ENCODE peak calls at places on chromosome 9, in four cellular contexts. G is GM12878, E is HepG2, C is K562. F is an unnamed sample.

GRCh38 chr9:123329329-123329955 is 26.6 kb upstream of the CRB2 start:
- DNase-seq in C (peak), G (no peak), E (peak), F (no peak)

GRCh38 chr9:124078641-124079040 is 67.1 kb downstream of the LHX2 start:
- DNase-seq in G (no peak), C (no peak), E (peak), F (no peak)

GRCh38 chr9:38249587-38250210 is 142.8 kb upstream of the ALDH1B1 start:
- DNase-seq in G (no peak), C (no peak), E (no peak), F (no peak)

GRCh38 chr9:127162046-127162445 is 39.6 kb upstream of the ANGPTL2 start:
- DNase-seq in G (no peak), C (no peak), E (no peak), F (no peak)

GRCh38 chr9:2024888-2025781 is 10.0 kb downstream of the SMARCA2 start:
- DNase-seq in E (no peak), C (no peak), G (no peak), F (no peak)

GRCh38 chr9:133726401-133727276 is 11.5 kb downstream of the SARDH start:
- DNase-seq in C (peak), G (no peak), E (peak), F (peak)

GRCh38 chr9:99823392-99824377 is 2.0 kb downstream of the NR4A3 start:
- DNase-seq in E (no peak), C (peak), G (no peak), F (peak)

GRCh38 chr9:107888773-107889227 is 399.2 kb upstream of the KLF4 start:
- DNase-seq in C (no peak), E (no peak), G (no peak), F (no peak)

GRCh38 chr9:119343161-119343720 is 26.0 kb downstream of the BRINP1 start:
- DNase-seq in C (no peak), G (no peak), E (no peak), F (no peak)

GRCh38 chr9:99352786-99353185 is 130.7 kb downstream of the SEC61B start:
- DNase-seq in C (no peak), G (no peak), E (no peak), F (no peak)

GRCh38 chr9:4117835-4118610 is 181.8 kb downstream of the GLIS3 start:
- DNase-seq in E (peak), C (peak), G (no peak), F (no peak)

GRCh38 chr9:72997387-72997995 is 44.6 kb upstream of the ALDH1A1 start:
- DNase-seq in E (peak), C (no peak), G (no peak), F (no peak)

GRCh38 chr9:135227641-135228251 is 140.3 kb downstream of the OLFM1 start:
- DNase-seq in C (no peak), E (no peak), G (no peak), F (no peak)

GRCh38 chr9:33233659-33234335 is 6.2 kb upstream of the SPINK4 start:
- DNase-seq in E (no peak), G (no peak), C (no peak), F (no peak)

GRCh38 chr9:99595796-99596195 is 225.9 kb upstream of the NR4A3 start:
- DNase-seq in E (no peak), G (no peak), C (no peak), F (no peak)

GRCh38 chr9:71763752-71764332 is 4.5 kb downstream of the CEMIP2 start:
- DNase-seq in C (no peak), E (no peak), G (no peak), F (no peak)

GRCh38 chr9:37811906-37812476 is 11.4 kb downstream of the DCAF10 start:
- DNase-seq in C (no peak), E (no peak), G (no peak), F (no peak)

GRCh38 chr9:75167281-75167680 is 79.0 kb downstream of the OSTF1 start:
- DNase-seq in E (no peak), G (no peak), C (no peak), F (no peak)

GRCh38 chr9:37034320-37034937 is 361 bp upstream of the PAX5 start:
- DNase-seq in C (no peak), E (no peak), G (no peak), F (no peak)

GRCh38 chr9:119366909-119367690 is 2.1 kb downstream of the BRINP1 start:
- DNase-seq in C (no peak), G (no peak), E (no peak), F (no peak)

GRCh38 chr9:129868571-129869486 is 33.6 kb downstream of the USP20 start:
- DNase-seq in C (no peak), G (no peak), E (no peak), F (no peak)

GRCh38 chr9:98284754-98285153 is 29.3 kb upstream of the TBC1D2 start:
- DNase-seq in E (no peak), C (no peak), G (no peak), F (no peak)

GRCh38 chr9:2559212-2560152 is 62.1 kb upstream of the VLDLR start:
- DNase-seq in C (no peak), E (no peak), G (no peak), F (no peak)

GRCh38 chr9:128805661-128806060 is 12.6 kb upstream of the ENDOG start:
- DNase-seq in G (no peak), C (no peak), E (no peak), F (no peak)

DNA sequence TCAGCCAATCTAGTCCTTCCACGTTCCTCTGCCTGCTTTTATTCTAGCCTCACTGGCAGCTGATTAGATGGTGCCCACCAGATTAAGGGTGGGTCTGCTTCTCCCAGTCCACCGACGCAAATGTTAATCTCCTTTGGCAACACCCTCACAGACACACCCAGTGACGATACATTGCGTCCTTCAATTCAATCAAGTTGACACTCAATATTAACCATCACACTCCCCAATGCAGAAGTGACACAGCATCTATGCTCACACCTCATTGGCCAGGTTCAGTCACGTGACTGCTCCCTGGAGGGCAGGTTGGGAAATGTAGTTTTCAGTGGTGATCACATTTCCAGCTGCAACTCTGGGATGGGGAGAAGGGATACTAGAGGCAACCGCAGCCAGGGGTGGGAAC is 13.0 kb downstream of the SUSD3 start:
- DNase-seq in E (peak), C (peak), G (no peak), F (peak)
- TF ChIP-seq TARDBP in E (no peak), C (no peak), G (no peak), F (no peak)

GRCh38 chr9:86288501-86288900 is 6.2 kb upstream of the ISCA1 start:
- DNase-seq in E (no peak), C (no peak), G (no peak), F (no peak)

GRCh38 chr9:86285247-86285646 is 2.9 kb upstream of the ISCA1 start:
- DNase-seq in E (no peak), G (no peak), C (no peak), F (no peak)

GRCh38 chr9:86282979-86283535 is 719 bp upstream of the ISCA1 start:
- DNase-seq in C (no peak), G (no peak), E (no peak), F (peak)

GRCh38 chr9:86286278-86286677 is 3.9 kb upstream of the ISCA1 start:
- DNase-seq in G (no peak), E (no peak), C (peak), F (no peak)

GRCh38 chr9:86287013-86287412 is 4.7 kb upstream of the ISCA1 start:
- DNase-seq in G (no peak), C (no peak), E (peak), F (peak)
- TF ChIP-seq BHLHE40 in G (no peak), C (no peak), E (peak), F (no peak)

DNA sequence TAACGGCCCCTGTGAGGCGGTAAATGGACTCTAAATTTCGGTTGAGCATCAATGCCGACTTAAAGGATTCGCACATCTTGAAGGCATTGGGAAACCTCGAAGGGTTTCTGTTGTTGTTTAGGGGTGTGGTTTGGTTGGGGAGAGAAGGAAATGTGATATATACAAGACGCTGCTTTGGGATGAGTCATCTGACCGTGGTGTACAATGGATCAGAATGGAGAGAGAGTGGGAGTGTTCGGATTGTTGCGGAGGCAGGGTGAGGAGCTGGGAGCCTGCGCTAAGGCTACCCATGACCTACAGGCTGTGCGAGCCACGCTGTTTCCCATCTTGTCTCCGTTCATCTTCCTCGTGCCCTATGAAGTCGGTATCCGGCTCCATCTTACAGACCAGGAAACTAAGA is 60.3 kb upstream of the ERCC6L2 start:
- DNase-seq in G (no peak), C (peak), E (no peak), F (no peak)
- TF ChIP-seq SP1 in G (no peak), C (no peak), E (no peak), F (no peak)

DNA sequence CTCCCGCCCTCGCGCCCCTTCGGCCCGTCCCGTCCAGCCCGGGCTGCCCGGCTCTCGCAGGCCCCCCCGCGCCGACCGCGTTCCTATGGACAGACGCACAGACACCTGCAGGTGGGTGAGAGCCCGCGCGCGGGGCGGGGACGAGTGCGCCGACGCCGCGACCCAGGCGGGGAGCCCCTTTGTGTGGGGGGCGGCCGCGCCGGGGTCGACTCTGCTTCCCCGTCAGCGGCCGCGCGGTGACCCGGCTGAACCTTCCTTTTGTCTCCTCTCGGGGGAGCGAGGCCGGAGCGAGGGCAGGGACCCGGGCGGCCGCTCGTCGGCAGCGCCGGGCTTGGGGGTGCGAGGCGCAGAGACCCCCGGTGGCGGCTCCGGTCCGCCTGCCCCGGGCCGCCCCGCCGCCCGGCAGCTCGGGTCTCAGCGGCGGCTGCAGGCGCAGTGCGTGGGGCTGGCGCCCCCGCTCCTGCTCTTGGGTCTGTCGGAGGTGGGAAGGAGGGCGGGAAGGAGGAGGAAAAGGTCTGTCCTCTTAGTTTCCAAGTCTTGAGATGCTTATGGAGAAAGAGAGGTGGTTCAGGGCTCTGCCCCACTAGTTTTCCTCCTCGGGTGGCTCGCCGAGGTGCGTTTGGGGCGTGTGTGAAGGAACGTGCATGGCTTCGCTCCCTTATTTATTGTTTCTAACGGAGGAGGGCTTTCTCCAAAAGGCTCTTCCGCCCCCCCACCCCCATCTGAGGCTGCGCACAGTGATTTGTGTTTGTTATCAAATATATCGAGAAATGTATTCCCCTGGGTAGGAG is 576 bp downstream of the KIAA1958 start:
- DNase-seq in G (no peak), E (peak), C (peak), F (peak)
- TF ChIP-seq TARDBP in G (no peak), E (no peak), C (peak), F (no peak)

GRCh38 chr9:532707-533106 is 308.8 kb upstream of the DMRT1 start:
- DNase-seq in E (no peak), C (no peak), G (no peak), F (no peak)

GRCh38 chr9:529721-530120 is 311.8 kb upstream of the DMRT1 start:
- DNase-seq in C (no peak), G (no peak), E (no peak), F (no peak)

GRCh38 chr9:526904-527591 is 312.4 kb downstream of the DOCK8 start:
- DNase-seq in G (no peak), C (no peak), E (no peak), F (no peak)

GRCh38 chr9:534886-535285 is 306.6 kb upstream of the DMRT1 start:
- DNase-seq in E (no peak), G (no peak), C (no peak), F (no peak)

GRCh38 chr9:530681-531080 is 310.8 kb upstream of the DMRT1 start:
- DNase-seq in C (no peak), E (no peak), G (no peak), F (no peak)
- TF ChIP-seq BHLHE40 in C (no peak), E (no peak), G (no peak), F (no peak)

GRCh38 chr9:15211160-15211993 is 95.6 kb downstream of the TTC39B start:
- DNase-seq in E (peak), G (peak), C (peak), F (peak)
- TF ChIP-seq SP1 in E (no peak), G (no peak), C (no peak), F (no peak)

GRCh38 chr9:93263334-93264229 is 79.6 kb downstream of the WNK2 start:
- DNase-seq in G (no peak), E (no peak), C (peak), F (no peak)
- TF ChIP-seq TARDBP in G (no peak), E (no peak), C (no peak), F (no peak)

DNA sequence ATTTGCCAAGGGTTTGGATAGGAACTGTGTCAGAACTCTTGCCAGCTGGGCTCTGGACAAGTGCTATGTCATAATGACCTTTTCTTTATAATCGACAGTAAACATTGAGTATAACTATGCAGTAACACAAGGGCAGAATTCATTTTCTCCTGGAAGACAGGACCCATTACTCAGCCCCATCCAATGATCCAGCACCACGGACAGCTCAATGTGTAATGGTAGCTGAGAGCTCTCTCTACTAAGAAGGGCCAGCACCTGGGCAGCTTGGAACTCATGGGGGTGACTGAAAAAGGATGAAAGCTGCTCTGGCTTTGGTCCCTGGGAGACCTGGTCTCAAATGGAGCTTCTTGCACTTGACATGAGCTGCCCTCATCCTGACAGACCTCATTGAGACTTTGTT is 347.8 kb downstream of the TRIM32 start:
- DNase-seq in G (no peak), C (no peak), E (no peak), F (peak)
- TF ChIP-seq BHLHE40 in G (no peak), C (no peak), E (no peak), F (no peak)